ENCODE peak calls at places on chromosomes 4 and X, in five cellular contexts. One of them, this sample, is unnamed.

GRCh38 chr4:38385286-38386010 is 278.6 kb upstream of the KLF3 start:
- DNase-seq in kidney: no peak
- DNase-seq in A549: peak
- DNase-seq in fibroblast of villous mesenchyme: no peak
- DNase-seq in ovary: no peak
- DNase-seq in this sample: no peak

GRCh38 chr4:150119492-150119891 is 41.2 kb downstream of the DCLK2 start:
- DNase-seq in kidney: no peak
- DNase-seq in A549: peak
- DNase-seq in fibroblast of villous mesenchyme: peak
- DNase-seq in ovary: no peak
- DNase-seq in this sample: peak

GRCh38 chr4:146415829-146416228 is 105.9 kb downstream of the SLC10A7 start:
- DNase-seq in kidney: no peak
- DNase-seq in A549: no peak
- DNase-seq in fibroblast of villous mesenchyme: no peak
- DNase-seq in ovary: no peak
- DNase-seq in this sample: no peak

GRCh38 chr4:159607824-159608223 is 504.9 kb downstream of the RAPGEF2 start:
- DNase-seq in kidney: no peak
- DNase-seq in A549: no peak
- DNase-seq in fibroblast of villous mesenchyme: no peak
- DNase-seq in ovary: no peak
- DNase-seq in this sample: no peak

GRCh38 chr4:24260922-24261581 is 323.3 kb downstream of the DHX15 start:
- DNase-seq in kidney: no peak
- DNase-seq in A549: no peak
- DNase-seq in fibroblast of villous mesenchyme: no peak
- DNase-seq in ovary: no peak
- DNase-seq in this sample: peak

GRCh38 chr4:65665951-65666523 is 4.3 kb downstream of the EPHA5 start:
- DNase-seq in kidney: no peak
- DNase-seq in A549: no peak
- DNase-seq in fibroblast of villous mesenchyme: no peak
- DNase-seq in ovary: no peak
- DNase-seq in this sample: peak

GRCh38 chrX:24100713-24101112 is 46.0 kb downstream of the EIF2S3 start:
- DNase-seq in kidney: no peak
- DNase-seq in A549: no peak
- DNase-seq in fibroblast of villous mesenchyme: peak
- DNase-seq in ovary: no peak
- DNase-seq in this sample: peak

GRCh38 chrX:123860506-123860840 is 620 bp downstream of the XIAP start:
- DNase-seq in kidney: no peak
- DNase-seq in A549: no peak
- DNase-seq in fibroblast of villous mesenchyme: peak
- DNase-seq in ovary: no peak
- DNase-seq in this sample: peak

GRCh38 chr4:153198739-153199138 is 5.5 kb upstream of the TRIM2 start:
- DNase-seq in kidney: no peak
- DNase-seq in A549: no peak
- DNase-seq in fibroblast of villous mesenchyme: no peak
- DNase-seq in ovary: no peak
- DNase-seq in this sample: no peak

GRCh38 chr4:182453830-182454229 is 210.6 kb downstream of the TENM3 start:
- DNase-seq in kidney: no peak
- DNase-seq in A549: no peak
- DNase-seq in fibroblast of villous mesenchyme: no peak
- DNase-seq in ovary: no peak
- DNase-seq in this sample: no peak

GRCh38 chr4:25861951-25862410 is 807 bp downstream of the SEL1L3 start:
- DNase-seq in kidney: peak
- DNase-seq in A549: peak
- DNase-seq in fibroblast of villous mesenchyme: no peak
- DNase-seq in ovary: no peak
- DNase-seq in this sample: peak

GRCh38 chr4:7070729-7071511 is 3.1 kb upstream of the GRPEL1 start:
- DNase-seq in kidney: peak
- DNase-seq in A549: peak
- DNase-seq in fibroblast of villous mesenchyme: peak
- DNase-seq in ovary: peak
- DNase-seq in this sample: peak

GRCh38 chr4:152486414-152487389 is 49.2 kb downstream of the FBXW7 start:
- DNase-seq in kidney: no peak
- DNase-seq in A549: peak
- DNase-seq in fibroblast of villous mesenchyme: peak
- DNase-seq in ovary: no peak
- DNase-seq in this sample: no peak

GRCh38 chr4:89753601-89754066 is 83.3 kb downstream of the SNCA start:
- DNase-seq in kidney: no peak
- DNase-seq in A549: peak
- DNase-seq in fibroblast of villous mesenchyme: peak
- DNase-seq in ovary: no peak
- DNase-seq in this sample: peak

GRCh38 chr4:88138561-88138960 is 19.9 kb downstream of the ABCG2 start:
- DNase-seq in kidney: no peak
- DNase-seq in A549: peak
- DNase-seq in fibroblast of villous mesenchyme: peak
- DNase-seq in ovary: no peak
- DNase-seq in this sample: peak

GRCh38 chr4:115234405-115235093 is 121.1 kb upstream of the NDST4 start:
- DNase-seq in kidney: no peak
- DNase-seq in A549: peak
- DNase-seq in fibroblast of villous mesenchyme: no peak
- DNase-seq in ovary: no peak
- DNase-seq in this sample: no peak

GRCh38 chr4:70269674-70270073 is 27.3 kb downstream of the CSN3 start:
- DNase-seq in kidney: no peak
- DNase-seq in A549: peak
- DNase-seq in fibroblast of villous mesenchyme: peak
- DNase-seq in ovary: no peak
- DNase-seq in this sample: no peak

GRCh38 chr4:90127223-90127705 is at the start of gene CCSER1:
- DNase-seq in kidney: peak
- DNase-seq in A549: peak
- DNase-seq in fibroblast of villous mesenchyme: no peak
- DNase-seq in ovary: peak
- DNase-seq in this sample: peak

GRCh38 chrX:72540318-72540717 is 32.3 kb downstream of the HDAC8 start:
- DNase-seq in kidney: no peak
- DNase-seq in A549: peak
- DNase-seq in fibroblast of villous mesenchyme: peak
- DNase-seq in ovary: no peak
- DNase-seq in this sample: peak

GRCh38 chr4:211033-211511 is 86.8 kb downstream of the ZNF718 start:
- DNase-seq in kidney: no peak
- DNase-seq in A549: no peak
- DNase-seq in fibroblast of villous mesenchyme: no peak
- DNase-seq in ovary: no peak
- DNase-seq in this sample: no peak

GRCh38 chr4:45350438-45350837 is 624.1 kb upstream of the GNPDA2 start:
- DNase-seq in kidney: no peak
- DNase-seq in A549: no peak
- DNase-seq in fibroblast of villous mesenchyme: peak
- DNase-seq in ovary: no peak
- DNase-seq in this sample: peak

GRCh38 chr4:25580633-25581467 is 74.8 kb upstream of the SLC34A2 start:
- DNase-seq in kidney: no peak
- DNase-seq in A549: no peak
- DNase-seq in fibroblast of villous mesenchyme: no peak
- DNase-seq in ovary: no peak
- DNase-seq in this sample: no peak

GRCh38 chr4:8747896-8748575 is 123.6 kb downstream of the HMX1 start:
- DNase-seq in kidney: peak
- DNase-seq in A549: no peak
- DNase-seq in fibroblast of villous mesenchyme: no peak
- DNase-seq in ovary: no peak
- DNase-seq in this sample: no peak

GRCh38 chrX:49282647-49283011 is 13.0 kb downstream of the PPP1R3F start:
- DNase-seq in kidney: no peak
- DNase-seq in A549: peak
- DNase-seq in fibroblast of villous mesenchyme: peak
- DNase-seq in ovary: peak
- DNase-seq in this sample: peak

GRCh38 chr4:21949073-21949457 is 493 bp upstream of the KCNIP4 start:
- DNase-seq in kidney: peak
- DNase-seq in A549: no peak
- DNase-seq in fibroblast of villous mesenchyme: peak
- DNase-seq in ovary: no peak
- DNase-seq in this sample: peak

GRCh38 chrX:117972681-117973080 is 143.9 kb downstream of the KLHL13 start:
- DNase-seq in kidney: no peak
- DNase-seq in A549: no peak
- DNase-seq in fibroblast of villous mesenchyme: no peak
- DNase-seq in ovary: no peak
- DNase-seq in this sample: no peak

GRCh38 chrX:134949271-134949670 is 41.5 kb upstream of the SMIM10 start:
- DNase-seq in kidney: no peak
- DNase-seq in A549: peak
- DNase-seq in fibroblast of villous mesenchyme: peak
- DNase-seq in ovary: no peak
- DNase-seq in this sample: peak

GRCh38 chr4:177408023-177408422 is 34.2 kb downstream of the AGA start:
- DNase-seq in kidney: no peak
- DNase-seq in A549: no peak
- DNase-seq in fibroblast of villous mesenchyme: no peak
- DNase-seq in ovary: no peak
- DNase-seq in this sample: no peak

GRCh38 chr4:156476359-156476758 is 495.2 kb downstream of the PDGFC start:
- DNase-seq in kidney: no peak
- DNase-seq in A549: peak
- DNase-seq in fibroblast of villous mesenchyme: peak
- DNase-seq in ovary: no peak
- DNase-seq in this sample: peak

GRCh38 chr4:151784676-151785075 is 23.9 kb upstream of the GATB start:
- DNase-seq in kidney: no peak
- DNase-seq in A549: no peak
- DNase-seq in fibroblast of villous mesenchyme: no peak
- DNase-seq in ovary: no peak
- DNase-seq in this sample: no peak

GRCh38 chrX:70301716-70302115 is 11.8 kb downstream of the KIF4A start:
- DNase-seq in kidney: no peak
- DNase-seq in A549: no peak
- DNase-seq in fibroblast of villous mesenchyme: peak
- DNase-seq in ovary: no peak
- DNase-seq in this sample: peak

GRCh38 chr4:143377635-143378099 is 41.0 kb downstream of the GAB1 start:
- DNase-seq in kidney: no peak
- DNase-seq in A549: no peak
- DNase-seq in fibroblast of villous mesenchyme: no peak
- DNase-seq in ovary: no peak
- DNase-seq in this sample: no peak

DNA sequence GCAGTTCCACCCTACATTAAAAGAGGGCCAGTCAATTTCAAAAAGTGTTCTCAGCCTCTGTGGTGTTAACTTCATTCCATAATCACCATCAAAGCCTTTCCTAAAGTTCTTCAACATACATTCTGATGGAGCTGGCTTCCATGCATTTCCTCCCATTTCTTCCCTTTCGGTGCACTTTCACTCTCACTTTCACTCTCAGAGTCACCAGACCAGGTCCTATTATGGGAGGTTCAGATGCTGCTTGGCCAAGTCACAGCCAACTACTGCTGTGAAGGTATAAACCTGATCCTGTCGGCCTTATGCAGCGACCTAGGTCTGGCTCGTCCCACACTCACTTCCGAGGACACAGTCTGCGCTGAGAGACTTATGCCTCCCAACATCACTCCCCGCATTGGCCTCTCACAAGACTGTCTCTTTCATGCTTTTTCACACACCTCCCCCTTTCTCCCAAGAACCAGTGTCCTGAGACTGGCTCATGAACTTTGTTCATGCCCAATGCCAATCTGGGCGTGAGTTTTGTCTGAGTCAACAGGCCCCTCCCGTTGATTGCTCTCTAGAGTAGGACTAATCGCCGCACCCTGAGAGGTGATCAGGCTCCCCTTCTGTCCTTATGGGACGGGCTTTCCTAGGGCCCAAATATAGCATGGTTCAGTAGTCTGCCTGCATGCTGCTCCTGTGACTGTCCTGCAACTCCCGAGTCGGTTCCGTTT is 60.8 kb upstream of the XAGE1B start:
- DNase-seq in kidney: no peak
- DNase-seq in A549: no peak
- DNase-seq in fibroblast of villous mesenchyme: no peak
- DNase-seq in ovary: no peak
- DNase-seq in this sample: no peak
- H3K4me3 ChIP-seq in kidney: peak
- H3K4me3 ChIP-seq in A549: no peak
- H3K4me3 ChIP-seq in fibroblast of villous mesenchyme: no peak
- H3K4me3 ChIP-seq in ovary: no peak
- H3K4me3 ChIP-seq in this sample: no peak

DNA sequence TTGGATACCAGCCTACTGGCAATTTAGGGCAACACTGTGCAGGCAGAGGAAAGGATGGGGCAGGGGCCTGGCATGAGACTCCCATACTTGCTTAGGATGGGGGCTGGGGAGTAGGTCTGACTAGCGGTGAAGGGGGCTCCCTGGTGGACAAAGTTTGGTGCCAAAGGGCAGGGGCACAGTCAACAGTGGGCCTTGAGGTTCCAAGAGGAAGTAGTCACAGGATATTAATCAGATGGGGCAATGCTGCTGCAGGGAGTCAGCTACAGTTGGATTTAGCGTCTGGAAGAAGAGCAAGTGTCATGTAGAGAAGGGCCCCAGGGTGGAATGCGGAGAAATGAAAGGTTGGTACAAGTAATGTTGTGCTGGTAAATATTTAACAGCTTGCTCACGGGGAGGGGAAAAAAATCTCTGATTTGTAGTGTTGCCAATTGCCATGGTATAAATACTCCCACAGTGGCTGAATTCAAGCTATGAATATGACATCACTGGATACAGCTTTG is 139.4 kb downstream of the PJA1 start:
- DNase-seq in kidney: no peak
- DNase-seq in A549: peak
- DNase-seq in fibroblast of villous mesenchyme: peak
- DNase-seq in ovary: no peak
- DNase-seq in this sample: peak
- TF ChIP-seq CTCF in kidney: no peak
- TF ChIP-seq CTCF in A549: no peak
- TF ChIP-seq CTCF in fibroblast of villous mesenchyme: no peak
- TF ChIP-seq CTCF in ovary: no peak
- TF ChIP-seq CTCF in this sample: no peak

GRCh38 chrX:131068945-131069719 is 11.0 kb downstream of the ARHGAP36 start:
- DNase-seq in kidney: no peak
- DNase-seq in A549: peak
- DNase-seq in fibroblast of villous mesenchyme: peak
- DNase-seq in ovary: no peak
- DNase-seq in this sample: peak
- H3K4me3 ChIP-seq in kidney: no peak
- H3K4me3 ChIP-seq in A549: peak
- H3K4me3 ChIP-seq in fibroblast of villous mesenchyme: no peak
- H3K4me3 ChIP-seq in ovary: no peak
- H3K4me3 ChIP-seq in this sample: no peak

DNA sequence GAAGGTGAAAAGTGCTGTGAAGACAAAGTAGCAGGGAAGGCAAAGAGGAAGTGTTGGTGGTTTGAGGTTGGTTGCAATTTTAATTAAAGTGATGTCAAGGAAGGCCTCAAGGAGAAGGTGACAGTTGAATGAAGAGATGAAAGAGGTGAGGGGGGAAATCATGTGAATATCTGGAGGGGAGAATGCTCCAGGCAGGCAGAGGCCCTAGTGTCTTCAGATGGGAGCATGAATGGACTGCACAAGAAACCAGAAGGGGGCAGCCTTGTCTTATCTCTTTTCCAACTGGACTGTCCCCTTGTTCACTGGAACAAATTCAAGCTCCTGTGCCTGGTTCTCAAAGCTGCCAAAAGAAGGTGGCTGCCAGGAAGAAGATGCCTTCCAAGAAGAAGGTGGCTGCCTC is 68.4 kb downstream of the MAOB start:
- DNase-seq in kidney: no peak
- DNase-seq in A549: peak
- DNase-seq in fibroblast of villous mesenchyme: peak
- DNase-seq in ovary: no peak
- DNase-seq in this sample: peak
- TF ChIP-seq CTCF in kidney: no peak
- TF ChIP-seq CTCF in A549: no peak
- TF ChIP-seq CTCF in fibroblast of villous mesenchyme: peak
- TF ChIP-seq CTCF in ovary: no peak
- TF ChIP-seq CTCF in this sample: no peak

This sample was measured in cardiac fibroblast.